ENCODE peak calls at places on chromosomes 5 and 9, in ten cellular contexts. T, N, L, M, F, O, H, W, V and E are unnamed samples.

GRCh38 chr5:76504901-76505564 is 101.9 kb downstream of the IQGAP2 start:
- DNase-seq in T (no peak), N (no peak), L (no peak), M (no peak), F (no peak), O (no peak), H (no peak), W (no peak), V (no peak), E (no peak)

GRCh38 chr5:176528761-176529115 is 8.5 kb downstream of the RNF44 start:
- DNase-seq in T (no peak), N (no peak), L (peak; percentile 61), M (no peak), F (no peak), O (peak; percentile 75), H (no peak), W (no peak), V (no peak), E (no peak)

GRCh38 chr9:129185991-129186390 is 7.9 kb upstream of the IER5L start:
- DNase-seq in T (no peak), N (no peak), L (no peak), M (no peak), F (no peak), O (no peak), H (no peak), W (no peak), V (no peak), E (no peak)

GRCh38 chr5:127088226-127088625 is 14.9 kb upstream of the C5orf63 start:
- DNase-seq in T (no peak), N (peak; percentile 24), L (no peak), M (no peak), F (no peak), O (no peak), H (peak; percentile 41), W (peak; percentile 30), V (no peak), E (peak; percentile 29)

GRCh38 chr5:125409496-125410351 is 663.3 kb upstream of the ZNF608 start:
- DNase-seq in T (no peak), N (no peak), L (peak; percentile 77), M (peak; percentile 92), F (no peak), O (no peak), H (no peak), W (no peak), V (no peak), E (peak; percentile 20)

GRCh38 chr9:111974092-111974681 is 77.6 kb downstream of the UGCG start:
- DNase-seq in T (no peak), N (no peak), L (no peak), M (no peak), F (no peak), O (no peak), H (no peak), W (peak; percentile 66), V (no peak), E (peak; percentile 44)

GRCh38 chr9:132237481-132237880 is 75.6 kb downstream of the NTNG2 start:
- DNase-seq in T (no peak), N (no peak), L (peak; percentile 47), M (no peak), F (no peak), O (no peak), H (peak; percentile 23), W (peak; percentile 63), V (no peak), E (no peak)

GRCh38 chr5:145969714-145970092 is 33.3 kb downstream of the SH3RF2 start:
- DNase-seq in T (no peak), N (no peak), L (no peak), M (no peak), F (no peak), O (no peak), H (no peak), W (no peak), V (no peak), E (no peak)

GRCh38 chr5:132211787-132212186 is 15.9 kb downstream of the P4HA2 start:
- DNase-seq in T (no peak), N (no peak), L (no peak), M (no peak), F (no peak), O (no peak), H (no peak), W (no peak), V (no peak), E (no peak)

GRCh38 chr9:28050046-28050445 is 476.8 kb upstream of the C9orf72 start:
- DNase-seq in T (no peak), N (no peak), L (no peak), M (no peak), F (no peak), O (no peak), H (no peak), W (no peak), V (no peak), E (no peak)

GRCh38 chr5:172733179-172733973 is 37.6 kb downstream of the DUSP1 start:
- DNase-seq in T (peak; percentile 96), N (peak; percentile 89), L (no peak), M (peak; percentile 42), F (no peak), O (peak; percentile 96), H (no peak), W (no peak), V (peak; percentile 78), E (peak; percentile 72)

GRCh38 chr5:127919006-127919796 is 164.4 kb upstream of the SLC12A2 start:
- DNase-seq in T (no peak), N (no peak), L (no peak), M (no peak), F (no peak), O (no peak), H (no peak), W (no peak), V (no peak), E (no peak)

GRCh38 chr5:68420476-68421344 is 205.2 kb downstream of the PIK3R1 start:
- DNase-seq in T (peak; percentile 69), N (peak; percentile 41), L (peak; percentile 72), M (no peak), F (no peak), O (no peak), H (no peak), W (peak; percentile 83), V (peak; percentile 47), E (peak; percentile 54)

GRCh38 chr5:95725937-95726810 is 5.0 kb upstream of the RHOBTB3 start:
- DNase-seq in T (no peak), N (no peak), L (no peak), M (no peak), F (no peak), O (no peak), H (no peak), W (no peak), V (no peak), E (no peak)

GRCh38 chr5:96327728-96328127 is 105.3 kb downstream of the PCSK1 start:
- DNase-seq in T (no peak), N (no peak), L (peak; percentile 24), M (no peak), F (no peak), O (no peak), H (no peak), W (no peak), V (no peak), E (no peak)

GRCh38 chr5:113311301-113311700 is 123.5 kb downstream of the TSSK1B start:
- DNase-seq in T (no peak), N (no peak), L (peak; percentile 31), M (no peak), F (no peak), O (no peak), H (no peak), W (no peak), V (no peak), E (no peak)

GRCh38 chr9:36991516-36992134 is 42.4 kb downstream of the PAX5 start:
- DNase-seq in T (no peak), N (no peak), L (peak; percentile 62), M (peak; percentile 73), F (no peak), O (no peak), H (peak; percentile 55), W (no peak), V (no peak), E (peak; percentile 24)
- TF ChIP-seq CTCF in T (peak; percentile 40), N (no peak), L (peak; percentile 83), M (peak; percentile 69), F (no peak), O (no peak), H (peak; percentile 54), W (peak; percentile 32), V (peak; percentile 9), E (no peak)

DNA sequence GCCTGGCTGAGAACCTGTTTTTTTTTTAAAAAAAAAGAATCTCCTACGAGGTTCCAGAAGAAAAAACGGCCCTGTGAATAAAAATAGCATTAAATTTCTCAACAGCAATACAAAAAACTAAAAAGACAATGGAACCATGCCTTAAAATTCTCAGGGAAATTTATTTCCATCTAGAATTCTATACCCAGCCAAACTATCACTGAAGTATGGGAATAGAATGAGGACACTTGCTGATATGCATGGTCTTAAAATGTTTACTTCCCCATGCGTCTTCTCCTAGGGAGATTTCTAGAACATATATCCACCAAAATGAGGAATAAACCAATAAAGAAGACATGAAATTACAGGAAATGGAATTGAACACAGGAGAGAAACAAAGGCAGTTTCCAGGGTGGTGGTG is 16.5 kb upstream of the NSMF start:
- DNase-seq in T (no peak), N (no peak), L (no peak), M (no peak), F (no peak), O (no peak), H (no peak), W (no peak), V (no peak), E (no peak)
- H3K9me3 ChIP-seq in T (peaks cover 7% of the 10 kb centered on the region), N (no peaks in the 10 kb centered on the region), L (no peaks in the 10 kb centered on the region), M (no peaks in the 10 kb centered on the region), F (no peaks in the 10 kb centered on the region), O (peaks cover 9% of the 10 kb centered on the region), H (peaks cover 17% of the 10 kb centered on the region), W (no peaks in the 10 kb centered on the region), V (peaks cover 17% of the 10 kb centered on the region), E (no peaks in the 10 kb centered on the region)

DNA sequence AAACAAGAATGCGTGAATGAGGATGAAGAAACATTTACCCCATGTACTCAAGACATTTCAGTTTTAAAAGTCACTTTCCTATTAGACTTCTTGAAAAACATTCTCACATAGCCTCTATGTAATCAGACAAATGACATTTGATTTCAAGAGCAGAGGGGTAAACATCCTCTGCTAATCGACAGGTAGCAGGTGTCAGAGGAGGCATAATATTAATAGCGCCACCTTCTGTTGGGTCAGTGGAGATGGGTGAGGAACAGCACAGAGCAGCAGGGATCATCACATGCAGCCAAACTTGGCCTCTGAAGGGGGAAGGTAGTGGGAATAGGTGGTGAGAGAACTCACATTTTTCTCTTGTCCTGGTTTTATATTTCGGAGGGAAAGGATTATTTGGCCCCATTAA is 3.3 kb upstream of the LSM11 start:
- DNase-seq in T (no peak), N (no peak), L (peak; percentile 14), M (peak; percentile 36), F (no peak), O (no peak), H (peak; percentile 42), W (no peak), V (no peak), E (no peak)
- TF ChIP-seq CTCF in T (peak; percentile 12), N (no peak), L (peak; percentile 59), M (peak; percentile 67), F (peak; percentile 31), O (peak; percentile 15), H (peak; percentile 65), W (peak; percentile 23), V (peak; percentile 26), E (peak; percentile 34)

DNA sequence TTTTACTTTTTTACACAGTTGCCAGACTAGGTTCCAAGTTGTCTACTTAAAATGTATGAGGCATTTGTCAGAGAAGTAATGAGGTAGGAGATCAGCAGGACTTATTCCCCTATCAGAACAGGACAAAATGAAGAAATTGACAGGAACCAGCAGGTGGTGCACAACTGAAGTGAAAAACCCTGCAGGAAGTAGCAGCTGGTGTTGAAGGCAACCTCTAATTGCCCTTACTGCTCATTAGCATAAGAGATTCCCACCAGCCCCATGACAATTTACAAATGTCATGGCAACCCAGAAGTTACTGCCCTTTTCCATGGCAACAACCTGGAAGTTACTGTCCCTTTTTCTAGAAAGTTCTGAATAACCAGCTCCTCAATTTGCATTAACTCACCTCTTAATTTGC is 5.4 kb downstream of the PCDHB15 start:
- DNase-seq in T (no peak), N (no peak), L (no peak), M (peak; percentile 21), F (no peak), O (no peak), H (no peak), W (no peak), V (no peak), E (no peak)
- H3K9me3 ChIP-seq in T (peaks cover 84% of the 10 kb centered on the region), N (no peaks in the 10 kb centered on the region), L (peaks cover 4% of the 10 kb centered on the region), M (peaks cover 29% of the 10 kb centered on the region), F (peaks cover 7% of the 10 kb centered on the region), O (peaks cover 84% of the 10 kb centered on the region), H (peaks cover 57% of the 10 kb centered on the region), W (no peaks in the 10 kb centered on the region), V (peaks cover 98% of the 10 kb centered on the region), E (peaks cover 8% of the 10 kb centered on the region)